ENCODE peak calls at places on chromosomes 5 and 9, in five cellular contexts. C, N, O, F and E are unnamed samples.
A peak's percentile ranks its signal among the peaks of the same experiment; 100 is the strongest.

GRCh38 chr9:98208635-98209034 is 16.2 kb upstream of the CORO2A start:
- DNase-seq in N (no peak), O (no peak), F (no peak), C (no peak), E (no peak)

GRCh38 chr9:124008307-124008854 is 3.2 kb upstream of the LHX2 start:
- DNase-seq in F (peak; percentile 28), O (peak; percentile 91), N (no peak), C (peak; percentile 10), E (no peak)

GRCh38 chr5:10046681-10047080 is 203.0 kb downstream of the ATPSCKMT start:
- DNase-seq in F (no peak), N (no peak), C (no peak), O (no peak), E (no peak)

GRCh38 chr5:143663872-143664271 is 148.1 kb upstream of the HMHB1 start:
- DNase-seq in O (no peak), F (no peak), C (no peak), N (no peak), E (no peak)

GRCh38 chr5:78275998-78276543 is 18.4 kb downstream of the AP3B1 start:
- DNase-seq in C (no peak), O (no peak), F (no peak), N (no peak), E (peak; percentile 8)

GRCh38 chr5:50593681-50594080 is 72.8 kb upstream of the PARP8 start:
- DNase-seq in O (no peak), F (no peak), C (no peak), N (no peak), E (peak; percentile 1)

GRCh38 chr5:135890867-135891266 is 4.8 kb downstream of the IL9 start:
- DNase-seq in O (no peak), C (no peak), N (peak; percentile 92), F (no peak), E (no peak)

GRCh38 chr5:134935711-134936602 is 31.0 kb downstream of the PCBD2 start:
- DNase-seq in N (no peak), O (no peak), C (no peak), F (no peak), E (no peak)

GRCh38 chr5:151598984-151599383 is 7.9 kb upstream of the FAT2 start:
- DNase-seq in O (no peak), C (no peak), F (peak; percentile 74), N (no peak), E (no peak)

GRCh38 chr5:101425345-101425744 is 522.3 kb upstream of the ST8SIA4 start:
- DNase-seq in F (no peak), C (no peak), O (no peak), N (no peak), E (peak; percentile 55)

GRCh38 chr5:170216262-170216864 is 16.4 kb upstream of the C5orf58 start:
- DNase-seq in C (peak; percentile 35), F (peak; percentile 70), O (peak; percentile 83), N (peak; percentile 40), E (peak; percentile 70)

GRCh38 chr5:139022528-139022927 is 147.4 kb upstream of the LRRTM2 start:
- DNase-seq in O (no peak), C (no peak), N (no peak), F (peak; percentile 30), E (peak; percentile 28)

GRCh38 chr5:1762878-1763547 is 36.6 kb downstream of the MRPL36 start:
- DNase-seq in N (no peak), C (no peak), F (no peak), O (no peak), E (no peak)

GRCh38 chr9:23651051-23651450 is 175.0 kb downstream of the ELAVL2 start:
- DNase-seq in O (no peak), N (no peak), F (peak; percentile 38), C (no peak), E (no peak)

GRCh38 chr5:133041910-133042309 is 9.9 kb upstream of the HSPA4 start:
- DNase-seq in F (peak; percentile 38), C (no peak), O (no peak), N (no peak), E (peak; percentile 58)

GRCh38 chr9:127520941-127521918 is 69.9 kb downstream of the LRSAM1 start:
- DNase-seq in F (peak; percentile 33), N (no peak), O (no peak), C (no peak), E (peak; percentile 86)

GRCh38 chr5:74017112-74017511 is 391.1 kb downstream of the ARHGEF28 start:
- DNase-seq in O (no peak), F (peak; percentile 82), C (peak; percentile 61), N (no peak), E (peak; percentile 64)

GRCh38 chr9:110775724-110776123 is 107.1 kb downstream of the MUSK start:
- DNase-seq in O (no peak), F (no peak), C (no peak), N (no peak), E (no peak)

GRCh38 chr5:76657091-76657490 is 33.9 kb upstream of the F2RL2 start:
- DNase-seq in F (no peak), N (no peak), C (no peak), O (no peak), E (no peak)

GRCh38 chr5:67166460-67166871 is 30.1 kb downstream of the CD180 start:
- DNase-seq in F (peak; percentile 24), C (peak; percentile 7), N (no peak), O (no peak), E (no peak)

GRCh38 chr5:54520438-54520846 is 2.9 kb downstream of the SNX18 start:
- DNase-seq in N (no peak), F (peak; percentile 20), O (no peak), C (no peak), E (peak; percentile 65)

GRCh38 chr9:130297371-130297770 is 31.8 kb downstream of the HMCN2 start:
- DNase-seq in F (no peak), O (no peak), C (no peak), N (no peak), E (no peak)

GRCh38 chr5:2579126-2579525 is 172.4 kb downstream of the IRX2 start:
- DNase-seq in F (no peak), N (no peak), O (peak; percentile 25), C (no peak), E (no peak)

GRCh38 chr9:14741369-14741768 is 18.8 kb upstream of the CER1 start:
- DNase-seq in O (no peak), C (no peak), N (no peak), F (no peak), E (no peak)

GRCh38 chr5:136518174-136518573 is 152.8 kb upstream of the TRPC7 start:
- DNase-seq in C (no peak), O (no peak), F (no peak), N (no peak), E (no peak)

GRCh38 chr9:76271755-76272154 is 122.5 kb downstream of the RFK start:
- DNase-seq in F (no peak), C (no peak), N (no peak), O (no peak), E (peak; percentile 23)

GRCh38 chr9:126112135-126112720 is 214.4 kb upstream of the MVB12B start:
- DNase-seq in O (no peak), N (no peak), C (no peak), F (no peak), E (no peak)

GRCh38 chr9:29322240-29322639 is 1749.0 kb upstream of the C9orf72 start:
- DNase-seq in N (peak; percentile 90), O (no peak), C (no peak), F (no peak), E (no peak)

DNA sequence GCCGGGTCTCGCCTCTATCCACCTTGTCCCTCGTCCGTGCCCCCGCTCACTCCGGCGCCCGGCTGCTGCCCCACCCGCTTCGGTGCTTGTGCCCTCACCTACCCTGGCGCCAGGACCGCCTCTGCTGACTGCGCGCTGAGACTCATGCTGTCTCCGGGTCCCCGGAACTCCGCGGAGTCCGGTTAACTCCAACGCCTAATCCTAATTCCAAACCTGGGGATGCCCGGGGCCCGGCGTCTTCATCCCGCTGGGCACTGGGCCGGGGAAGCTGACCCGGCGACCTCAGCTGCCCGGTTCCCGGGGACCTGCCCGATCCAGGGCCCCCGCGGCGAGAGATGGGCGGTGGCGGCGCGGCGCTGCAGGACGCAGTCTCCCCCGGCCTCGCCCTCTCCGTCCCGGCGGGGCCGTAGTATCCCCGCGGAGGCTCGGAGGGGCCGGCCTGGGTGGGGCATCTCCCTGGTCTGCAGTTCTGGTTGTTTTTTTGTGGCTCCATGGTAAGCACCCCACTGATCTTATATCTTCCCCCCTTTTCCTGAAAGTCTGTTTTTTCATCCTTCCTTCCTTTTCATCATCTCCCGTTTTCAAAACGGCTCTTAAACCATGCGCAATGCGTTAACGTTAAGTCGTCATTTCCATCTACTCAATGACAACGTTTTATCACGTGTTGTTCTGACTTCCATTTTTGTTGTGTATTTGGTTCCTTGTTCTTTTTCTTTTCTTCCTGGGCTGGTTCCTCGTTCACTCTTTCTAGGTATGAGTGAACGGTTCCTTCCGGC is 41.1 kb upstream of the PLEKHG4B start:
- DNase-seq in N (no peak), F (no peak), C (no peak), O (peak; percentile 46), E (no peak)
- TF ChIP-seq EZH2 in N (no peak), F (no peak), C (no peak), O (no peak), E (no peak)

GRCh38 chr9:120851386-120851922 is 8.7 kb upstream of the PSMD5 start:
- DNase-seq in C (no peak), N (no peak), F (no peak), O (no peak), E (no peak)
- TF ChIP-seq EZH2phosphoT487 in C (no peak), N (no peak), F (no peak), O (no peak), E (no peak)

GRCh38 chr9:92968081-92968480 is 20.8 kb downstream of the FGD3 start:
- DNase-seq in O (no peak), C (no peak), N (no peak), F (no peak), E (no peak)
- H3K9ac ChIP-seq in O (no peak overlapping the region), C (no peak overlapping the region), N (no peak overlapping the region), F (no peak overlapping the region), E (no peak overlapping the region)

GRCh38 chr5:93584531-93585053 is 1.6 kb downstream of the NR2F1 start:
- DNase-seq in N (no peak), F (no peak), C (no peak), O (peak; percentile 72), E (peak; percentile 65)

GRCh38 chr5:93583525-93583798 is 440 bp downstream of the NR2F1 start:
- DNase-seq in N (no peak), O (no peak), C (no peak), F (peak; percentile 23), E (no peak)

GRCh38 chr5:93581738-93582414 is 857 bp upstream of the NR2F1-AS1 start:
- DNase-seq in F (peak; percentile 54), N (no peak), C (peak; percentile 76), O (peak; percentile 72), E (peak; percentile 70)

GRCh38 chr5:93583799-93584530 is 943 bp downstream of the NR2F1 start:
- DNase-seq in N (peak; percentile 18), F (peak; percentile 57), C (no peak), O (peak; percentile 89), E (peak; percentile 81)

DNA sequence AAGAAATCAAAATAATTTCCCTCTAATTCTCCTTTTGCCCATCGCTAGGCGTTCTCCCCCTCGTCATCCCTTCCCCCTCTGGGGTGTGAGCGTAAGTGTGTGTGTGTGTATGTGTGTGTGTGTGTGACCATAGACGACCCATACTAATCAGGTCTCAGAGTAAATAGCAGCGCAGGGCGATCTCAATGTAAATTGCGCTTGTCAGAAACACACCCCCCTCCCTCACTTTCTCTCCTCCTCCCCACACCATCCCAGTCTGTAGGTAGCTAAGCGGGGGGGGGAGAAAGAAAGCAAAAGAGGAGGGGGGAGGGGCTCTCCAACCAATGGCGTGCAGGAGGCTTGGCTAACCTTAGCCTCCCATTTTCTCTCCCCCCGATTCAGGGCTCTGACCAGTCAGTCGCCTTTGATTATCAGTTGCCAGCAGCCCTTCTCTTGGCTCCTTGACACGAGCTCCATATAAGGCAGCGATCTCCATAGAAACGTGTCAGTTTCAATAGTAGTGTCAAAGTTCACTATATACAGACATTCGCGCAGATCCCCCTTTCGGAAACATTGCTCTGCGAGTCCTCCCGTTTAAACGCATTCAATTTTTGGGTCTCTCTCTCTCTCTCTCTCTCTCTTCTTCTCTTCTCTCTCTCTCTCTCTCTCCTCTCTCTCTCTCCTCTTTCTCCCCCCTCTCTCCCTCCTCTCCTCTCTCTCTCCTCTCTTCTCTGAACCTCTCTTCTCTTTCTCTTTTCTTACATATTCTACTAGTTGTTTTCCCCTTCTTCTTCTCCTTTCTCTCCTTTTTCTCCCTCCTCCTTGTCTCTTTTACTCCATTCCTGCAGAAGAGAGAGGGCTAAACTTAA is at the start of gene NR2F1:
- DNase-seq in F (peak; percentile 98), C (peak; percentile 98), N (peak; percentile 31), O (peak; percentile 95), E (peak; percentile 91)
- TF ChIP-seq EZH2 in F (no peak), C (no peak), N (no peak), O (no peak), E (no peak)